ENCODE peak calls at places on chromosome 20, in five cellular contexts. T is HCT116; F is A549; Y is astrocyte; V is activated CD8-positive, alpha-beta T cell treated with anti-CD3 and anti-CD28 coated beads for 36 hours. D is an unnamed sample.

GRCh38 chr20:63681609-63682142 is 14.8 kb upstream of the TNFRSF6B start:
- DNase-seq in T (no peak), F (no peak), Y (no peak), V (no peak), D (no peak)

GRCh38 chr20:60921021-60921622 is 330.9 kb upstream of the CDH4 start:
- DNase-seq in T (no peak), F (peak), Y (peak), V (no peak), D (peak)

GRCh38 chr20:5835234-5835845 is 85.1 kb downstream of the SHLD1 start:
- DNase-seq in T (no peak), F (peak), Y (peak), V (peak), D (peak)

GRCh38 chr20:44967207-44967807 is 995 bp downstream of the STK4 start:
- DNase-seq in T (no peak), F (no peak), Y (no peak), V (peak), D (peak)

GRCh38 chr20:4711511-4711910 is 10.2 kb upstream of the PRND start:
- DNase-seq in T (no peak), F (no peak), Y (no peak), V (peak), D (no peak)

GRCh38 chr20:2874456-2874855 is 1.2 kb downstream of the PTPRA start:
- DNase-seq in T (no peak), F (no peak), Y (no peak), V (peak), D (no peak)

GRCh38 chr20:7010584-7010983 is 243.1 kb downstream of the BMP2 start:
- DNase-seq in T (no peak), F (no peak), Y (no peak), V (no peak), D (no peak)

GRCh38 chr20:63394069-63394468 is 32.9 kb upstream of the CHRNA4 start:
- DNase-seq in T (no peak), F (no peak), Y (peak), V (no peak), D (no peak)

GRCh38 chr20:61975411-61975810 is 90.3 kb downstream of the TAF4 start:
- DNase-seq in T (no peak), F (no peak), Y (no peak), V (no peak), D (no peak)

GRCh38 chr20:330233-331149 is 5.1 kb downstream of the SOX12 start:
- DNase-seq in T (no peak), F (peak), Y (peak), V (peak), D (peak)

GRCh38 chr20:8913452-8913851 is 155.4 kb upstream of the PLCB4 start:
- DNase-seq in T (no peak), F (no peak), Y (no peak), V (no peak), D (no peak)

GRCh38 chr20:20568604-20569205 is 143.7 kb downstream of the RALGAPA2 start:
- DNase-seq in T (no peak), F (peak), Y (peak), V (peak), D (peak)

GRCh38 chr20:19108181-19108580 is 104.3 kb upstream of the SLC24A3 start:
- DNase-seq in T (no peak), F (no peak), Y (no peak), V (no peak), D (no peak)

GRCh38 chr20:59724457-59725366 is 120.4 kb downstream of the PHACTR3 start:
- DNase-seq in T (no peak), F (no peak), Y (no peak), V (no peak), D (no peak)

GRCh38 chr20:16132399-16132798 is 440.8 kb downstream of the KIF16B start:
- DNase-seq in T (no peak), F (no peak), Y (no peak), V (no peak), D (no peak)

GRCh38 chr20:46375771-46376170 is 30.6 kb downstream of the ELMO2 start:
- DNase-seq in T (no peak), F (no peak), Y (peak), V (no peak), D (no peak)

GRCh38 chr20:16263582-16263981 is 309.7 kb downstream of the KIF16B start:
- DNase-seq in T (no peak), F (no peak), Y (no peak), V (no peak), D (no peak)

GRCh38 chr20:19688031-19688806 is 69.8 kb upstream of the RIN2 start:
- DNase-seq in T (peak), F (peak), Y (peak), V (peak), D (peak)

GRCh38 chr20:9021699-9022098 is 47.2 kb upstream of the PLCB4 start:
- DNase-seq in T (no peak), F (peak), Y (peak), V (no peak), D (no peak)

GRCh38 chr20:52675414-52675813 is 296.7 kb upstream of the TSHZ2 start:
- DNase-seq in T (no peak), F (no peak), Y (no peak), V (no peak), D (peak)

GRCh38 chr20:4064118-4064962 is 49.0 kb upstream of the RNF24 start:
- DNase-seq in T (peak), F (peak), Y (peak), V (no peak), D (peak)

GRCh38 chr20:63309261-63310071 is 16.5 kb downstream of the COL20A1 start:
- DNase-seq in T (no peak), F (peak), Y (no peak), V (peak), D (peak)

GRCh38 chr20:50931048-50931305 is 260 bp downstream of the ADNP start:
- DNase-seq in T (no peak), F (no peak), Y (no peak), V (no peak), D (no peak)

GRCh38 chr20:672975-673604 is 2.5 kb downstream of the SCRT2 start:
- DNase-seq in T (no peak), F (peak), Y (no peak), V (peak), D (no peak)

GRCh38 chr20:3923818-3924217 is 34.6 kb downstream of the PANK2 start:
- DNase-seq in T (no peak), F (no peak), Y (peak), V (no peak), D (peak)

GRCh38 chr20:50588034-50588736 is 78.0 kb downstream of the PTPN1 start:
- DNase-seq in T (peak), F (peak), Y (no peak), V (peak), D (peak)

GRCh38 chr20:32325706-32326506 is 32.2 kb upstream of the ASXL1 start:
- DNase-seq in T (peak), F (peak), Y (peak), V (no peak), D (no peak)

GRCh38 chr20:31475032-31475431 is at the start of the genes DEFB124 and REM1:
- DNase-seq in T (no peak), F (no peak), Y (no peak), V (no peak), D (no peak)

GRCh38 chr20:2942439-2942838 is 69.2 kb downstream of the PTPRA start:
- DNase-seq in T (no peak), F (no peak), Y (peak), V (no peak), D (peak)

GRCh38 chr20:650281-650680 is 2.7 kb downstream of the SRXN1 start:
- DNase-seq in T (no peak), F (no peak), Y (no peak), V (no peak), D (no peak)

GRCh38 chr20:60816901-60817300 is 435.2 kb upstream of the CDH4 start:
- DNase-seq in T (no peak), F (no peak), Y (no peak), V (no peak), D (no peak)

GRCh38 chr20:6780414-6780813 is 12.9 kb downstream of the BMP2 start:
- DNase-seq in T (no peak), F (no peak), Y (no peak), V (no peak), D (no peak)

GRCh38 chr20:46438156-46438750 is 31.8 kb upstream of the ELMO2 start:
- DNase-seq in T (peak), F (peak), Y (peak), V (peak), D (peak)

GRCh38 chr20:53829706-53830521 is 236.3 kb upstream of the ZNF217 start:
- DNase-seq in T (no peak), F (peak), Y (peak), V (peak), D (peak)

GRCh38 chr20:2867081-2867860 is 6.0 kb upstream of the PTPRA start:
- DNase-seq in T (no peak), F (no peak), Y (no peak), V (no peak), D (no peak)

GRCh38 chr20:17505664-17506517 is 25.3 kb downstream of the BFSP1 start:
- DNase-seq in T (no peak), F (no peak), Y (peak), V (peak), D (peak)

DNA sequence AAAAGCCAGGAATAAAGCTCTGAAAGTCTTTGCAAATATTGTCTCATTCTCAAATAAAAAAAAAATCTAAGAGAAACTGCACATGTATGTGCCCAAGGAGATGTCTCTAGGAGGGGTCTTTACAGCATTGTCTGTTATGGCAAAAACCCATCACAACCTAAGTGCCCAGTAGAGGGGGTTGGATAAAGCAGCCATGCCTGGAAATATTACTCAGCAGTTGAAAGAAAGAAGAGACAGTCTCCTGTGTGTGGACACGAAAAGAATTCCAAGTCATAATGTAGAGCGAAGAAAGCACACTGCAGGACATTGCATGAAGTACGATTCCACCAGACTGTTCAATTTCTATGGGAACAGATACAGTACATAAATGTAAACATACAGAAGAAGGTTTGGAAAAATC is 7.3 kb upstream of the TGM2 start:
- DNase-seq in T (no peak), F (peak), Y (no peak), V (no peak), D (peak)
- TF ChIP-seq CTCF in T (peak), F (peak), Y (peak), V (no peak), D (peak)

DNA sequence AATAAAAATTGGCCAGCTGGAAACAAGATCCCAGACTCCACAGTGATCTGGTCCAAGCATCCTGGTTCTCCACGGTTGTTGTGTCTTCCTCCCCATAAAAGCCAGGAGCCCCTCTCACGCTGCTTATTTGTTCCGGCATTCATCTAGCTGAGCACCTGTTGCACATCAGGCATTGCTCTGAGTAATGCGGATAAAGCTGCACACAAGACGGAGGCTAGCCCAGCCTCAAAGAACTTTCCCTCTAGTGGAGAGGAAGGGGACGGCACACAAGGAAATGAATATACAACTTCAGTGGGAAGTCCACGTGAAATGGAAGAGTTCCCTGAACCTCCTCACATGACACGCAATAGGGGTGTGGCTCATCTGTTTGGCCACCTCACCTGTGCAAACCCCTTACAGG is 30.3 kb upstream of the NXT1 start:
- DNase-seq in T (peak), F (peak), Y (no peak), V (no peak), D (peak)
- TF ChIP-seq CTCF in T (peak), F (peak), Y (peak), V (no peak), D (peak)

DNA sequence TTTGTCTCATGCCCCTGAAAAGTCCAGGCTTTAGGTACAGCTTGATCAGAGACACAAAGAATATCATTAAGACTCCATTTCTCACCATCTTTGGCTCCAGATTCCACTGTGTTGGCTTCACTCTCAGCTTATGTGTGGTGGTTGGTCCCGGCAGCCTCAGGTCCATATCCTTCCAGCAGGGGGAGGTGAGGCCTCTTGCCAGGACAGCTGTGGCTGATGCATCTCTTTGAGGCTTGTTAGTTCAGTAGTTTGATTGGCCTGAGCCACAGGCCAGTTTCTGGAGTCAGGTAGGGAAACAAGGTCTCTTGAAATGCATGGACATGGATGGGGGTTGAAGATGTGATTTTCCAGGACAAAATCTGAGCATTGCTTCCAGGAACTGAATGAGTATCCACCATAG is 62.4 kb downstream of the JAG1 start:
- DNase-seq in T (no peak), F (peak), Y (no peak), V (peak), D (peak)
- TF ChIP-seq CTCF in T (peak), F (peak), Y (peak), V (no peak), D (peak)

DNA sequence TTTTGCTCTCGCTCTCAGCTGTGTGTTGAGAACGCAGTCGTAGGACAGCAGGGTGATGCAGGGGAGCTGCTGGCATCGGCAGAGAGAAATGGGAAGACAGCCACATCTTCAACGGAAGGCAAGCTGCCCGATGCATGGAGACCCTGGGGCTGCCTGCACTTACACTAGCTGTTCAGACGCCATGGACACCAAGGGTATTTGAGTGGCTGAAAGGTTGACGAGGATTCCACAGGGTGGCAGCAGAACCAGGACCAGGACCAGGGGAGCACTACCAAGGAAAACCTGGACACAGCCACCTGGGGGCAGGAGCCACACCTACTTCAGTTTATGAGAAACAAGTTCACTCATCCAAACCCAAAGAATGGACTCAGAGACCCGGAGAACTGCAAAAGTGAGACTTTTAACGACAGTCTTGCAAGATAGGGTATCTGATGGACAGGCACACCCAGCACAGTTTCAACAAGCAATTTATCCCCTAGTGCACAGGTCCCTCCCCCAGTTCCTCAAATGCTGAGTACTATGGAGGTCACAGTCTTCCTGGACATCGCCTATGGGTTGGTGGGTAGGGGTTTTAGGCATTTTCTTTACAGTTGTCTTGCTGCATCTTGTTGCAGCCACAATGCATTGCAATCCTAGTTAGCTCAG is 56.3 kb upstream of the ENTPD6 start:
- DNase-seq in T (peak), F (peak), Y (no peak), V (peak), D (no peak)
- TF ChIP-seq CTCF in T (peak), F (peak), Y (no peak), V (no peak), D (no peak)

DNA sequence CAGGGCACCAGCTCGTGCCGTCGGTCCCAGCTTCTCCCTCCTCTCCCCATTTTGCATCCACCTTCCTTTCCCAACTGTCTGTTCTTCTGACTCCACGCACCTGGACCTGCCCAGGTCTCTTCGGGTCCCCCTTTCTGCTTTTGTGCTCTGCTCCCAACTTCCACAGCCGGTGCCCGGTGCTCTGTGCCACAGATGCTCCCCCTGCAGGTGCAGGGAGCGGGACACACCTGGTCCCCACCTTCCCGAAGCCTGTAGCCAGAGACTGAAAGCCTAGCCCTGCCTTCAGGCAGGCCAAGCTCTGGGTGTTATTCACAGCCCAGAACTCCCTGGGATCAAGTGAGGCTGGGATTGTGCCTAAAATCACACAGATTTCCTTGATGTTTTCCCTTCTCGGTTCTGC is 24.6 kb upstream of the BMP7 start:
- DNase-seq in T (no peak), F (no peak), Y (no peak), V (no peak), D (no peak)
- TF ChIP-seq CTCF in T (peak), F (no peak), Y (no peak), V (no peak), D (no peak)

DNA sequence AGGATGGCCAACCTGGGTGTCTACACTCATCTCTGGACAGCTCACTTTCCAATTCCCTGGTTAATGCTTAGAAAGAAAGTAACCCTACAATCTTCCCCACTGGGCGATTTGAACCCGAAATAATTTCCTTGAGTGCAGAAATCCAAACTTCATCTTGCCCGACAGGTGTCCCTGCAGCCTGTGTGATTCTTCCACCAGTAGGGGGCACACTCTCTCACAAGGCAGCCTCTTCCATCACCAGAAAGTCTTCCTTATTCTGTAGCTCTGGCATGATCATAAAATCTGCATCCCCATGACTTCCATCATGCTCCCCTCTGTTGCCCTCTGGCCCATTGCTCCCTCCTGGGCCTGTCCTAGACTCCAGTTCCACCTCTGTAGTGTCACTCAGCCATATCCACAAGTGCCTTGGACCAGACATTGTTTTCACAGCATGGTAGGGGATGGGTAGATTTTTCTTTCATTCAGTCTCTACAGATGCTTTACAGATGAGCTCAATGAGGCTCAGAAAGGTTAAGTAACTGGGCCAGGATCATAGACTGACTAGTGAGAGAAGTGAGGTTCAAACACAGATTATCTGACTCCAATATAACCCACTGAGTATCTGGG is 170.4 kb upstream of the SPTLC3 start:
- DNase-seq in T (no peak), F (peak), Y (no peak), V (peak), D (no peak)
- TF ChIP-seq CTCF in T (peak), F (peak), Y (no peak), V (no peak), D (no peak)

GRCh38 chr20:57108742-57109141 is 157.7 kb downstream of the BMP7 start:
- DNase-seq in T (no peak), F (no peak), Y (no peak), V (no peak), D (no peak)
- TF ChIP-seq CTCF in T (no peak), F (no peak), Y (no peak), V (no peak), D (no peak)

GRCh38 chr20:48578397-48579098 is 249.3 kb downstream of the PREX1 start:
- DNase-seq in T (no peak), F (peak), Y (no peak), V (no peak), D (no peak)
- TF ChIP-seq CTCF in T (peak), F (no peak), Y (no peak), V (no peak), D (no peak)

DNA sequence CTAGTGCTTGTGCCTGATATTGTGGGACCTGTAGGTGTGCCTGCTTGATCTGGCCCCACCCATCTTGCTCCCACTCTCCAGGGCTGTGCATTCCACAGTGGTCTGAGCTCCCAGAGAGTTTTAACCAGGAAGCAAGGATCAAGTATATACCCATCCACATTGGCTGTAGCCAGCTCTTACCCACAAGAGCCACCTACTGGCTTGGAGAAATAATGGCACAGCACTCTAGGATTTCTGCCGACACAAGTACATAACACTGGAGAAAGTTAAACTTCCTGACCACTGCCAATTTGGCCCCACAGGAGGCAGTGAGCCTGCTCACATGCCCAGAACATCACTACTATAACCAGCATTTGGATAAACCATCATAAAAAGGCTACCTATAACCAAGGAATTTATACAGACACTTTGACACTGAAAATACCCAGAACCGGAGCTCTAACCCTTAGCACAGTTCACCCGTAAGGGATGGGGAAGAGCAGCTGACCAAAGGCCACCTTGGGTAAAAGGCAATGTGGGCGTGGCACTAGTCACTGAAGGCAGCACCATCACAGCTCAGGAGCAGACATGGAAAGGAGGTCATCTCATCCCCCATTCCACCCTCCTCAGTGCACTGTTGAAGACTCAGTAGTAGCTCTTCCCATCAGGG is 440.4 kb downstream of the BTBD3 start:
- DNase-seq in T (no peak), F (peak), Y (no peak), V (no peak), D (no peak)
- TF ChIP-seq CTCF in T (no peak), F (no peak), Y (no peak), V (no peak), D (peak)